ENCODE peak calls at places on chromosome 13, in six cellular contexts. One of them, this sample, is unnamed.

GRCh38 chr13:20124303-20124702 is 36.5 kb downstream of the GJA3 start:
- DNase-seq in GM12878: no peak
- DNase-seq in H1: no peak
- DNase-seq in GM12892: no peak
- DNase-seq in K562: no peak
- DNase-seq in HepG2: no peak
- DNase-seq in this sample: no peak

GRCh38 chr13:89514534-89515312 is 1832.8 kb upstream of the MIR17HG start:
- DNase-seq in GM12878: no peak
- DNase-seq in H1: no peak
- DNase-seq in GM12892: no peak
- DNase-seq in K562: no peak
- DNase-seq in HepG2: peak; percentile 50
- DNase-seq in this sample: no peak

GRCh38 chr13:112670864-112671263 is 19.0 kb upstream of the ATP11A start:
- DNase-seq in GM12878: no peak
- DNase-seq in H1: no peak
- DNase-seq in GM12892: no peak
- DNase-seq in K562: peak; percentile 18
- DNase-seq in HepG2: no peak
- DNase-seq in this sample: no peak

GRCh38 chr13:39144941-39145533 is 106.8 kb downstream of the NHLRC3 start:
- DNase-seq in GM12878: no peak
- DNase-seq in H1: peak; percentile 55
- DNase-seq in GM12892: peak; percentile 2
- DNase-seq in K562: peak; percentile 40
- DNase-seq in HepG2: no peak
- DNase-seq in this sample: peak; percentile 16

GRCh38 chr13:106573855-106574254 is 5.9 kb upstream of the ARGLU1 start:
- DNase-seq in GM12878: no peak
- DNase-seq in H1: no peak
- DNase-seq in GM12892: no peak
- DNase-seq in K562: no peak
- DNase-seq in HepG2: no peak
- DNase-seq in this sample: no peak

GRCh38 chr13:98706446-98707110 is 45.9 kb downstream of the SLC15A1 start:
- DNase-seq in GM12878: peak; percentile 9
- DNase-seq in H1: no peak
- DNase-seq in GM12892: no peak
- DNase-seq in K562: no peak
- DNase-seq in HepG2: peak; percentile 7
- DNase-seq in this sample: no peak

GRCh38 chr13:70960841-70961443 is 852.7 kb upstream of the KLHL1 start:
- DNase-seq in GM12878: peak; percentile 3
- DNase-seq in H1: no peak
- DNase-seq in GM12892: no peak
- DNase-seq in K562: no peak
- DNase-seq in HepG2: peak; percentile 18
- DNase-seq in this sample: no peak

GRCh38 chr13:93745884-93746283 is 519.3 kb downstream of the GPC6 start:
- DNase-seq in GM12878: no peak
- DNase-seq in H1: no peak
- DNase-seq in GM12892: no peak
- DNase-seq in K562: no peak
- DNase-seq in HepG2: peak; percentile 13
- DNase-seq in this sample: no peak

GRCh38 chr13:113915012-113915763 is 51.3 kb upstream of the GAS6 start:
- DNase-seq in GM12878: no peak
- DNase-seq in H1: no peak
- DNase-seq in GM12892: no peak
- DNase-seq in K562: no peak
- DNase-seq in HepG2: no peak
- DNase-seq in this sample: no peak

GRCh38 chr13:104140557-104140956 is 1074.3 kb upstream of the SLC10A2 start:
- DNase-seq in GM12878: no peak
- DNase-seq in H1: no peak
- DNase-seq in GM12892: no peak
- DNase-seq in K562: no peak
- DNase-seq in HepG2: no peak
- DNase-seq in this sample: no peak

GRCh38 chr13:21696865-21697448 is 26.1 kb downstream of the FGF9 start:
- DNase-seq in GM12878: no peak
- DNase-seq in H1: no peak
- DNase-seq in GM12892: no peak
- DNase-seq in K562: no peak
- DNase-seq in HepG2: peak; percentile 48
- DNase-seq in this sample: no peak

GRCh38 chr13:72205773-72206172 is 338.8 kb upstream of the DACH1 start:
- DNase-seq in GM12878: no peak
- DNase-seq in H1: no peak
- DNase-seq in GM12892: no peak
- DNase-seq in K562: no peak
- DNase-seq in HepG2: no peak
- DNase-seq in this sample: no peak

GRCh38 chr13:81800433-81800832 is 1459.5 kb upstream of the SPRY2 start:
- DNase-seq in GM12878: no peak
- DNase-seq in H1: no peak
- DNase-seq in GM12892: no peak
- DNase-seq in K562: no peak
- DNase-seq in HepG2: no peak
- DNase-seq in this sample: no peak

GRCh38 chr13:98965325-98965724 is 12.5 kb downstream of the DOCK9 start:
- DNase-seq in GM12878: no peak
- DNase-seq in H1: no peak
- DNase-seq in GM12892: no peak
- DNase-seq in K562: no peak
- DNase-seq in HepG2: no peak
- DNase-seq in this sample: no peak

GRCh38 chr13:99686157-99686572 is 184.9 kb downstream of the TM9SF2 start:
- DNase-seq in GM12878: no peak
- DNase-seq in H1: peak; percentile 52
- DNase-seq in GM12892: no peak
- DNase-seq in K562: peak; percentile 82
- DNase-seq in HepG2: peak; percentile 58
- DNase-seq in this sample: no peak

GRCh38 chr13:25148005-25148798 is 23.9 kb downstream of the AMER2 start:
- DNase-seq in GM12878: peak; percentile 31
- DNase-seq in H1: no peak
- DNase-seq in GM12892: no peak
- DNase-seq in K562: no peak
- DNase-seq in HepG2: no peak
- DNase-seq in this sample: no peak

GRCh38 chr13:34258646-34259386 is 440.9 kb downstream of the RFC3 start:
- DNase-seq in GM12878: no peak
- DNase-seq in H1: no peak
- DNase-seq in GM12892: no peak
- DNase-seq in K562: no peak
- DNase-seq in HepG2: no peak
- DNase-seq in this sample: no peak

GRCh38 chr13:106105153-106105552 is 430.3 kb downstream of the EFNB2 start:
- DNase-seq in GM12878: no peak
- DNase-seq in H1: no peak
- DNase-seq in GM12892: no peak
- DNase-seq in K562: no peak
- DNase-seq in HepG2: no peak
- DNase-seq in this sample: no peak

GRCh38 chr13:76723551-76724232 is 162.5 kb downstream of the KCTD12 start:
- DNase-seq in GM12878: no peak
- DNase-seq in H1: peak; percentile 45
- DNase-seq in GM12892: no peak
- DNase-seq in K562: no peak
- DNase-seq in HepG2: no peak
- DNase-seq in this sample: no peak

GRCh38 chr13:98484289-98485219 is 92.4 kb downstream of the STK24 start:
- DNase-seq in GM12878: no peak
- DNase-seq in H1: peak; percentile 73
- DNase-seq in GM12892: no peak
- DNase-seq in K562: peak; percentile 81
- DNase-seq in HepG2: peak; percentile 91
- DNase-seq in this sample: no peak

GRCh38 chr13:66375756-66376155 is 854.4 kb downstream of the PCDH9 start:
- DNase-seq in GM12878: no peak
- DNase-seq in H1: no peak
- DNase-seq in GM12892: no peak
- DNase-seq in K562: no peak
- DNase-seq in HepG2: no peak
- DNase-seq in this sample: no peak

GRCh38 chr13:27261376-27261775 is 9.3 kb upstream of the RASL11A start:
- DNase-seq in GM12878: no peak
- DNase-seq in H1: no peak
- DNase-seq in GM12892: no peak
- DNase-seq in K562: no peak
- DNase-seq in HepG2: no peak
- DNase-seq in this sample: no peak

GRCh38 chr13:27257233-27257568 is 5.8 kb downstream of the RPL21 start:
- DNase-seq in GM12878: no peak
- DNase-seq in H1: no peak
- DNase-seq in GM12892: no peak
- DNase-seq in K562: no peak
- DNase-seq in HepG2: no peak
- DNase-seq in this sample: no peak

GRCh38 chr13:27259831-27260230 is 8.5 kb downstream of the RPL21 start:
- DNase-seq in GM12878: no peak
- DNase-seq in H1: no peak
- DNase-seq in GM12892: no peak
- DNase-seq in K562: no peak
- DNase-seq in HepG2: no peak
- DNase-seq in this sample: no peak

GRCh38 chr13:27258637-27259377 is 7.4 kb downstream of the RPL21 start:
- DNase-seq in GM12878: no peak
- DNase-seq in H1: no peak
- DNase-seq in GM12892: no peak
- DNase-seq in K562: no peak
- DNase-seq in HepG2: no peak
- DNase-seq in this sample: no peak

GRCh38 chr13:27257648-27258253 is 6.4 kb downstream of the RPL21 start:
- DNase-seq in GM12878: no peak
- DNase-seq in H1: no peak
- DNase-seq in GM12892: no peak
- DNase-seq in K562: no peak
- DNase-seq in HepG2: no peak
- DNase-seq in this sample: no peak
- TF ChIP-seq POLR2A in GM12878: peak; percentile 62
- TF ChIP-seq POLR2A in H1: peak; percentile 92
- TF ChIP-seq POLR2A in GM12892: peak; percentile 87
- TF ChIP-seq POLR2A in K562: peak; percentile 68
- TF ChIP-seq POLR2A in HepG2: peak; percentile 73
- TF ChIP-seq POLR2A in this sample: peak; percentile 84

GRCh38 chr13:97354808-97355207 is 79.2 kb upstream of the RAP2A start:
- DNase-seq in GM12878: no peak
- DNase-seq in H1: no peak
- DNase-seq in GM12892: no peak
- DNase-seq in K562: no peak
- DNase-seq in HepG2: no peak
- DNase-seq in this sample: no peak

GRCh38 chr13:97364031-97364430 is 69.9 kb upstream of the RAP2A start:
- DNase-seq in GM12878: no peak
- DNase-seq in H1: no peak
- DNase-seq in GM12892: no peak
- DNase-seq in K562: no peak
- DNase-seq in HepG2: no peak
- DNase-seq in this sample: no peak

GRCh38 chr13:97356592-97356991 is 77.4 kb upstream of the RAP2A start:
- DNase-seq in GM12878: no peak
- DNase-seq in H1: no peak
- DNase-seq in GM12892: no peak
- DNase-seq in K562: no peak
- DNase-seq in HepG2: no peak
- DNase-seq in this sample: no peak

GRCh38 chr13:97360610-97361009 is 73.4 kb upstream of the RAP2A start:
- DNase-seq in GM12878: no peak
- DNase-seq in H1: no peak
- DNase-seq in GM12892: no peak
- DNase-seq in K562: no peak
- DNase-seq in HepG2: no peak
- DNase-seq in this sample: no peak

GRCh38 chr13:97359181-97360057 is 74.5 kb upstream of the RAP2A start:
- DNase-seq in GM12878: no peak
- DNase-seq in H1: no peak
- DNase-seq in GM12892: no peak
- DNase-seq in K562: peak; percentile 71
- DNase-seq in HepG2: peak; percentile 73
- DNase-seq in this sample: no peak
- TF ChIP-seq POLR2AphosphoS5 in GM12878: no peak
- TF ChIP-seq POLR2AphosphoS5 in H1: no peak
- TF ChIP-seq POLR2AphosphoS5 in GM12892: no peak
- TF ChIP-seq POLR2AphosphoS5 in K562: no peak
- TF ChIP-seq POLR2AphosphoS5 in HepG2: no peak
- TF ChIP-seq POLR2AphosphoS5 in this sample: no peak

GRCh38 chr13:48146122-48146521 is 51.2 kb upstream of the MED4 start:
- DNase-seq in GM12878: no peak
- DNase-seq in H1: no peak
- DNase-seq in GM12892: no peak
- DNase-seq in K562: no peak
- DNase-seq in HepG2: no peak
- DNase-seq in this sample: no peak

GRCh38 chr13:48142437-48142836 is 47.5 kb upstream of the MED4 start:
- DNase-seq in GM12878: peak; percentile 56
- DNase-seq in H1: no peak
- DNase-seq in GM12892: no peak
- DNase-seq in K562: peak; percentile 5
- DNase-seq in HepG2: no peak
- DNase-seq in this sample: no peak

GRCh38 chr13:48146636-48147035 is 51.7 kb upstream of the MED4 start:
- DNase-seq in GM12878: no peak
- DNase-seq in H1: no peak
- DNase-seq in GM12892: no peak
- DNase-seq in K562: no peak
- DNase-seq in HepG2: no peak
- DNase-seq in this sample: no peak

DNA sequence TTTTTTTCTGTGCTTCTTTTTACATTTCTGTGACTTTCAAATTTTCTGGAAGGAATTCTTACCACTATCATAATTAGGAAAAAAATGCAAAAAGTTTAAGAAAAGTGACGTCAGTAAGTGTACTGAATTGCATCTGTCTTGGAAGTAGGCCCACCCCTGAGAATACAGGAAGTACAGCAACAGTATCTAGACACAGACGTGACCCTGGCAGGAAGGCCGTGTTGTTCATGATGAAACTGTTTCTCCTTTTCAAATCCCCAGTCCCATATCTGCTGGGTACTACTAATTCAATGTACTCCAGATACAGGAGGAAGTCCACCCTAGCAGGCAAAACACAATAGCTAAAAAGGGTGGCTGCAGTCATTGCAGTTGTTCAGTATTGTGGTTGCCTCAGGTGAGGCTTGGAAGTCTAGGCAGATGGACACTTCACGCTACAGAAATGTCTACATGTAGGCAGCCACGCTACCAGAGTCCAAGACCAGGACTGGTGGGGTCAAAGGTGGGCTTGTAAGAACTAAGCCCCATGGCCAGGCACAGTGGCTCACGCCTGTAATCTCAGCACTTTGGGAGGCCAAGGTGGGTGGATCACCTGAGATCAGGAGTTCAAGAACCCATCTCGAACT is 49.6 kb upstream of the MED4 start:
- DNase-seq in GM12878: no peak
- DNase-seq in H1: no peak
- DNase-seq in GM12892: no peak
- DNase-seq in K562: peak; percentile 10
- DNase-seq in HepG2: no peak
- DNase-seq in this sample: no peak
- TF ChIP-seq TAF1 in GM12878: no peak
- TF ChIP-seq TAF1 in H1: no peak
- TF ChIP-seq TAF1 in GM12892: no peak
- TF ChIP-seq TAF1 in K562: no peak
- TF ChIP-seq TAF1 in HepG2: no peak
- TF ChIP-seq TAF1 in this sample: no peak

GRCh38 chr13:109730832-109731335 is 55.5 kb downstream of the IRS2 start:
- DNase-seq in GM12878: no peak
- DNase-seq in H1: no peak
- DNase-seq in GM12892: no peak
- DNase-seq in K562: no peak
- DNase-seq in HepG2: no peak
- DNase-seq in this sample: no peak
- TF ChIP-seq POLR2A in GM12878: no peak
- TF ChIP-seq POLR2A in H1: no peak
- TF ChIP-seq POLR2A in GM12892: no peak
- TF ChIP-seq POLR2A in K562: no peak
- TF ChIP-seq POLR2A in HepG2: no peak
- TF ChIP-seq POLR2A in this sample: no peak